ENCODE peak calls at places on chromosomes 7 and 10, in nine cellular contexts. One of them, this sample, is unnamed.

GRCh38 chr10:13669182-13669860 is 82.6 kb downstream of the PRPF18 start:
- DNase-seq in fibroblast of lung: no peak
- DNase-seq in heart right ventricle: no peak
- DNase-seq in tibial artery: no peak
- DNase-seq in CD8-positive, alpha-beta T cell: no peak
- DNase-seq in ovary: no peak
- DNase-seq in GM12878: no peak
- DNase-seq in AG10803: no peak
- DNase-seq in fibroblast of the aortic adventitia: no peak
- DNase-seq in this sample: no peak

GRCh38 chr7:519974-520458 is 370 bp upstream of the PDGFA start:
- DNase-seq in fibroblast of lung: peak
- DNase-seq in heart right ventricle: peak
- DNase-seq in tibial artery: peak
- DNase-seq in CD8-positive, alpha-beta T cell: no peak
- DNase-seq in ovary: peak
- DNase-seq in GM12878: no peak
- DNase-seq in AG10803: peak
- DNase-seq in fibroblast of the aortic adventitia: peak
- DNase-seq in this sample: peak

GRCh38 chr7:150346922-150347321 is 5.5 kb upstream of the RARRES2 start:
- DNase-seq in fibroblast of lung: no peak
- DNase-seq in heart right ventricle: no peak
- DNase-seq in tibial artery: no peak
- DNase-seq in CD8-positive, alpha-beta T cell: no peak
- DNase-seq in ovary: no peak
- DNase-seq in GM12878: no peak
- DNase-seq in AG10803: no peak
- DNase-seq in fibroblast of the aortic adventitia: no peak
- DNase-seq in this sample: no peak

GRCh38 chr10:93440591-93441012 is 41.5 kb downstream of the MYOF start:
- DNase-seq in fibroblast of lung: peak
- DNase-seq in heart right ventricle: no peak
- DNase-seq in tibial artery: no peak
- DNase-seq in CD8-positive, alpha-beta T cell: no peak
- DNase-seq in ovary: no peak
- DNase-seq in GM12878: no peak
- DNase-seq in AG10803: peak
- DNase-seq in fibroblast of the aortic adventitia: peak
- DNase-seq in this sample: no peak

GRCh38 chr7:136116186-136116585 is 139.0 kb upstream of the MTPN start:
- DNase-seq in fibroblast of lung: no peak
- DNase-seq in heart right ventricle: no peak
- DNase-seq in tibial artery: no peak
- DNase-seq in CD8-positive, alpha-beta T cell: no peak
- DNase-seq in ovary: no peak
- DNase-seq in GM12878: no peak
- DNase-seq in AG10803: no peak
- DNase-seq in fibroblast of the aortic adventitia: no peak
- DNase-seq in this sample: no peak

GRCh38 chr10:86443936-86444335 is 77.3 kb upstream of the GRID1 start:
- DNase-seq in fibroblast of lung: peak
- DNase-seq in heart right ventricle: no peak
- DNase-seq in tibial artery: no peak
- DNase-seq in CD8-positive, alpha-beta T cell: no peak
- DNase-seq in ovary: no peak
- DNase-seq in GM12878: no peak
- DNase-seq in AG10803: no peak
- DNase-seq in fibroblast of the aortic adventitia: peak
- DNase-seq in this sample: peak

GRCh38 chr10:132523561-132524442 is 13.8 kb upstream of the INPP5A start:
- DNase-seq in fibroblast of lung: no peak
- DNase-seq in heart right ventricle: peak
- DNase-seq in tibial artery: peak
- DNase-seq in CD8-positive, alpha-beta T cell: no peak
- DNase-seq in ovary: no peak
- DNase-seq in GM12878: no peak
- DNase-seq in AG10803: no peak
- DNase-seq in fibroblast of the aortic adventitia: no peak
- DNase-seq in this sample: no peak

GRCh38 chr10:12699258-12699700 is 302.2 kb downstream of the CCDC3 start:
- DNase-seq in fibroblast of lung: peak
- DNase-seq in heart right ventricle: no peak
- DNase-seq in tibial artery: no peak
- DNase-seq in CD8-positive, alpha-beta T cell: no peak
- DNase-seq in ovary: no peak
- DNase-seq in GM12878: no peak
- DNase-seq in AG10803: peak
- DNase-seq in fibroblast of the aortic adventitia: peak
- DNase-seq in this sample: peak

GRCh38 chr10:80136134-80136571 is 3.6 kb downstream of the PLAC9 start:
- DNase-seq in fibroblast of lung: peak
- DNase-seq in heart right ventricle: peak
- DNase-seq in tibial artery: peak
- DNase-seq in CD8-positive, alpha-beta T cell: no peak
- DNase-seq in ovary: peak
- DNase-seq in GM12878: no peak
- DNase-seq in AG10803: peak
- DNase-seq in fibroblast of the aortic adventitia: peak
- DNase-seq in this sample: peak

GRCh38 chr7:26919906-26920530 is 55.6 kb upstream of the SKAP2 start:
- DNase-seq in fibroblast of lung: no peak
- DNase-seq in heart right ventricle: no peak
- DNase-seq in tibial artery: no peak
- DNase-seq in CD8-positive, alpha-beta T cell: no peak
- DNase-seq in ovary: no peak
- DNase-seq in GM12878: no peak
- DNase-seq in AG10803: no peak
- DNase-seq in fibroblast of the aortic adventitia: no peak
- DNase-seq in this sample: no peak

GRCh38 chr7:139471740-139472353 is 11.6 kb downstream of the KLRG2 start:
- DNase-seq in fibroblast of lung: peak
- DNase-seq in heart right ventricle: no peak
- DNase-seq in tibial artery: no peak
- DNase-seq in CD8-positive, alpha-beta T cell: no peak
- DNase-seq in ovary: no peak
- DNase-seq in GM12878: no peak
- DNase-seq in AG10803: no peak
- DNase-seq in fibroblast of the aortic adventitia: peak
- DNase-seq in this sample: peak

DNA sequence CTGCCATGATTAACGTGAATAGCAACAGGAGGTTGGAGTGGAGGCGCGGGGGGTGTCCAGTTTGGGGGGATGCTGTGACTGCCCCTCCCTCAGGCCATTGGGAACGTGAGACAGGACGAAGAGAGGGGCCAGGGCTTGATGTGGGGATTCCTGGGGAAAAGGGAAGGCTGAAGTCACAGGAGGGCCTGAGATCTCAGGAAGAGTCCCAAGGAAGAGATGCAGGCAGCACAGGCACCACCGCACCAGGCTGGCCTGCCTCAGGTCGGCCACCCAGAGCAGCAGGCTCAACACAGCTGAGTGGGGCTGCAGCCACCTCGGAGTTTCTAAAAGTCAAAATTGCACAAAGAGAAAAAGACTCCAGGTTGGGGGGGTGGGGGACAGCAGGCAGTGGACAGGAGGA is 86.7 kb downstream of the SLIT1 start:
- DNase-seq in fibroblast of lung: no peak
- DNase-seq in heart right ventricle: no peak
- DNase-seq in tibial artery: peak
- DNase-seq in CD8-positive, alpha-beta T cell: no peak
- DNase-seq in ovary: no peak
- DNase-seq in GM12878: no peak
- DNase-seq in AG10803: no peak
- DNase-seq in fibroblast of the aortic adventitia: no peak
- DNase-seq in this sample: no peak
- TF ChIP-seq CTCF in fibroblast of lung: no peak
- TF ChIP-seq CTCF in heart right ventricle: no peak
- TF ChIP-seq CTCF in tibial artery: no peak
- TF ChIP-seq CTCF in CD8-positive, alpha-beta T cell: no peak
- TF ChIP-seq CTCF in ovary: no peak
- TF ChIP-seq CTCF in GM12878: no peak
- TF ChIP-seq CTCF in AG10803: no peak
- TF ChIP-seq CTCF in fibroblast of the aortic adventitia: no peak
- TF ChIP-seq CTCF in this sample: no peak

GRCh38 chr10:34723746-34724145 is 91.3 kb downstream of the PARD3 start:
- DNase-seq in fibroblast of lung: peak
- DNase-seq in heart right ventricle: no peak
- DNase-seq in tibial artery: no peak
- DNase-seq in CD8-positive, alpha-beta T cell: no peak
- DNase-seq in ovary: peak
- DNase-seq in GM12878: no peak
- DNase-seq in AG10803: peak
- DNase-seq in fibroblast of the aortic adventitia: peak
- DNase-seq in this sample: peak

GRCh38 chr10:34722404-34722803 is 92.7 kb downstream of the PARD3 start:
- DNase-seq in fibroblast of lung: no peak
- DNase-seq in heart right ventricle: no peak
- DNase-seq in tibial artery: no peak
- DNase-seq in CD8-positive, alpha-beta T cell: no peak
- DNase-seq in ovary: no peak
- DNase-seq in GM12878: no peak
- DNase-seq in AG10803: no peak
- DNase-seq in fibroblast of the aortic adventitia: no peak
- DNase-seq in this sample: no peak

GRCh38 chr10:34719336-34719735 is 95.8 kb downstream of the PARD3 start:
- DNase-seq in fibroblast of lung: no peak
- DNase-seq in heart right ventricle: no peak
- DNase-seq in tibial artery: no peak
- DNase-seq in CD8-positive, alpha-beta T cell: no peak
- DNase-seq in ovary: no peak
- DNase-seq in GM12878: no peak
- DNase-seq in AG10803: no peak
- DNase-seq in fibroblast of the aortic adventitia: no peak
- DNase-seq in this sample: no peak

GRCh38 chr10:34719746-34720145 is 95.3 kb downstream of the PARD3 start:
- DNase-seq in fibroblast of lung: no peak
- DNase-seq in heart right ventricle: no peak
- DNase-seq in tibial artery: no peak
- DNase-seq in CD8-positive, alpha-beta T cell: no peak
- DNase-seq in ovary: no peak
- DNase-seq in GM12878: no peak
- DNase-seq in AG10803: no peak
- DNase-seq in fibroblast of the aortic adventitia: no peak
- DNase-seq in this sample: no peak

DNA sequence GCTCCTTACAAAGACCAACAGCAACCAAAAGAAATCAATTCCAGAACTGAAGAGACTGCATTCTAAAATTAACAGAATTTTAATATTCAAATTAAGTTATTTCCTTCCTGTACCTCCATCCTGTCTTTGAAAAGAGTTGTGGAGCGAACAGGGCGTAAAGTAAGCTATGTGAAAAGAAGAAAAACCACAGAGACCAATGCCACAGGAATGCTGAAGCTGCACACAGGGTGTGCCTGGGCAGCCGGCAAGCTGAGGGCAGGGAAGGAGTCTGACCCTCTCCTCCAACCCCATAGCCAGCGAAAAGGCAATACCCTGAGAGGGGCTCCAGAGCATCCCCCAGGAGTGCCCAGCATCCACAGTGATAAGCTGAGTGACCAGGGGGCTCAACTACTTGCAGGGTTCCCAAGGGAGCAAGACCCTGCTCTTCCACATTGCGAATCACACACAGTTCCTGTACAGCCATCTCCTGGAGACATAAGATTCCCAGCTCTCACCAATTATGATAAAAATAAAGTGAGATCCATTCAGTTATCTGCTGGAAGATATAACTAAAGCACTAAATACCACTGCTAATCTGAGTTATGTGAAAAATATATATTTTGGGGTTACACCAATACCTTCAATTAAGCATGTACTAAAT is 93.8 kb downstream of the PARD3 start:
- DNase-seq in fibroblast of lung: peak
- DNase-seq in heart right ventricle: no peak
- DNase-seq in tibial artery: no peak
- DNase-seq in CD8-positive, alpha-beta T cell: no peak
- DNase-seq in ovary: no peak
- DNase-seq in GM12878: no peak
- DNase-seq in AG10803: peak
- DNase-seq in fibroblast of the aortic adventitia: peak
- DNase-seq in this sample: peak
- H3K4me3 ChIP-seq in fibroblast of lung: no peak
- H3K4me3 ChIP-seq in heart right ventricle: no peak
- H3K4me3 ChIP-seq in tibial artery: no peak
- H3K4me3 ChIP-seq in CD8-positive, alpha-beta T cell: no peak
- H3K4me3 ChIP-seq in ovary: no peak
- H3K4me3 ChIP-seq in GM12878: no peak
- H3K4me3 ChIP-seq in AG10803: no peak
- H3K4me3 ChIP-seq in fibroblast of the aortic adventitia: no peak
- H3K4me3 ChIP-seq in this sample: no peak

DNA sequence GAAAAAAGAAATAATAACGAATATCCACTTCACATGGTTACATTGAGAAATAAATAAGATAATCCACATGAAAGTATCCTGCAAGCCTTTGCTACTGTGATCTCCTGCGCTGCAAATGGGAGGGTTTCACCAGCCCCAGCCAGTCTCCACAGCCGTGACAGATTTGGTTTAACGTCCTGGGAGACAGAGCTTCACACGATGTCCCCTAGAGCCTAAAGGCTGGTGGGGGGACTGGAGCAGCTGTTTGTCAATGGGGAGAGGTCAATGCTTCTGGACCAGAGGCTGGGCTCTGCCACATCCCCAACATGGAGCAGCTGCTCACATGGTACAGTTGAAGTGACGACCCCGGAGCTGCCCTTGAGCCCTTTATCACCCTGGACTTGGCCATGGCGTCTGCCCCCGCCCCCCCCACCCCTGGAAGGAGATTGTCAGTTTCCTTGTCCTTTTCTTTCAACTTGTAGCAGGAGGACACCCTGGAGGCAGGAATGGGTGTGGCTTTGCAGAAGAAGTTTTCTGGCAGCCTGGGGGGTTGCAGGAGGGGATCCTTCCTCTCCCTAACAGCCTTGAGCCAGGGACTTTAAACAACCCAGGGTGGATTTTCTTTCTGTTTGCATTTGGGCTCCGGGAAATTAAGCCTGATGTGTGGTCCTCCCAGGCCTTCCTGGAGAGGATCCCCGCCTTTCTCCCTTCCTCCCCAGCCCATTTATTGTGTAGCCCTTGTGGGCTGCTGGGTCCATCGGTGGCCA is 37.1 kb upstream of the MXI1 start:
- DNase-seq in fibroblast of lung: no peak
- DNase-seq in heart right ventricle: no peak
- DNase-seq in tibial artery: no peak
- DNase-seq in CD8-positive, alpha-beta T cell: no peak
- DNase-seq in ovary: no peak
- DNase-seq in GM12878: no peak
- DNase-seq in AG10803: no peak
- DNase-seq in fibroblast of the aortic adventitia: no peak
- DNase-seq in this sample: no peak
- TF ChIP-seq CTCF in fibroblast of lung: peak
- TF ChIP-seq CTCF in heart right ventricle: no peak
- TF ChIP-seq CTCF in tibial artery: no peak
- TF ChIP-seq CTCF in CD8-positive, alpha-beta T cell: no peak
- TF ChIP-seq CTCF in ovary: no peak
- TF ChIP-seq CTCF in GM12878: no peak
- TF ChIP-seq CTCF in AG10803: no peak
- TF ChIP-seq CTCF in fibroblast of the aortic adventitia: no peak
- TF ChIP-seq CTCF in this sample: no peak

DNA sequence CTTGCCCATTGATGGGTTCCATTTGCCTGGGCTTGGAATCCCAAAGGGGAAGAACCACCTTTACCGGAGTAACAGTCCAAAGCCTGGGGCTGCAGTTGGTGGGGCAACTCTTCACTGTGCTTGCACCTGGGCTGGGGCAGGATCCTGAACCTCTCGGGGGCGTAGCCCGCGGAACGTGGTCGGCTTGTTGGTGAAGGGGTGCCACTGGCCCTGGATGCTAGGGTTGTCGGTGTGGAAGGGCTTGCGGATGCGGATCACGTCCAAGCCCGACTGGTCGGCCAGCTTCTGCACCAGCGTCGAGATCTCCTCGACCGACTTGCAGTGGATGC is 710 bp downstream of the MRPL43 start:
- DNase-seq in fibroblast of lung: no peak
- DNase-seq in heart right ventricle: no peak
- DNase-seq in tibial artery: no peak
- DNase-seq in CD8-positive, alpha-beta T cell: no peak
- DNase-seq in ovary: no peak
- DNase-seq in GM12878: no peak
- DNase-seq in AG10803: no peak
- DNase-seq in fibroblast of the aortic adventitia: no peak
- DNase-seq in this sample: no peak
- H3K4me3 ChIP-seq in fibroblast of lung: peak
- H3K4me3 ChIP-seq in heart right ventricle: peak
- H3K4me3 ChIP-seq in tibial artery: peak
- H3K4me3 ChIP-seq in CD8-positive, alpha-beta T cell: peak
- H3K4me3 ChIP-seq in ovary: peak
- H3K4me3 ChIP-seq in GM12878: peak
- H3K4me3 ChIP-seq in AG10803: peak
- H3K4me3 ChIP-seq in fibroblast of the aortic adventitia: peak
- H3K4me3 ChIP-seq in this sample: peak

This sample was measured in cardiac fibroblast.